ENCODE peak calls at places on chromosomes 4 and X, in six cellular contexts. One of them, this sample, is unnamed.

GRCh38 chrX:68936186-68936585 is 107.4 kb downstream of the EFNB1 start:
- DNase-seq in A549: no peak
- DNase-seq in endothelial cell of umbilical vein: no peak
- DNase-seq in GM12878: no peak
- DNase-seq in K562: no peak
- DNase-seq in HepG2: no peak
- DNase-seq in this sample: no peak

GRCh38 chr4:104129243-104129642 is 365.5 kb downstream of the CXXC4 start:
- DNase-seq in A549: no peak
- DNase-seq in endothelial cell of umbilical vein: no peak
- DNase-seq in GM12878: no peak
- DNase-seq in K562: no peak
- DNase-seq in HepG2: no peak
- DNase-seq in this sample: no peak

GRCh38 chr4:110196871-110197420 is 1.5 kb downstream of the ELOVL6 start:
- DNase-seq in A549: peak
- DNase-seq in endothelial cell of umbilical vein: peak
- DNase-seq in GM12878: no peak
- DNase-seq in K562: no peak
- DNase-seq in HepG2: no peak
- DNase-seq in this sample: peak

GRCh38 chrX:126456136-126456535 is 96.5 kb downstream of the DCAF12L1 start:
- DNase-seq in A549: no peak
- DNase-seq in endothelial cell of umbilical vein: no peak
- DNase-seq in GM12878: no peak
- DNase-seq in K562: no peak
- DNase-seq in HepG2: no peak
- DNase-seq in this sample: no peak

GRCh38 chr4:2788532-2789103 is 4.3 kb upstream of the SH3BP2 start:
- DNase-seq in A549: no peak
- DNase-seq in endothelial cell of umbilical vein: no peak
- DNase-seq in GM12878: no peak
- DNase-seq in K562: peak
- DNase-seq in HepG2: no peak
- DNase-seq in this sample: peak

GRCh38 chr4:24842356-24842755 is 47.0 kb downstream of the SOD3 start:
- DNase-seq in A549: no peak
- DNase-seq in endothelial cell of umbilical vein: peak
- DNase-seq in GM12878: no peak
- DNase-seq in K562: no peak
- DNase-seq in HepG2: no peak
- DNase-seq in this sample: no peak

GRCh38 chrX:2677764-2678163 is 13.3 kb upstream of the CD99 start:
- DNase-seq in A549: peak
- DNase-seq in endothelial cell of umbilical vein: peak
- DNase-seq in GM12878: no peak
- DNase-seq in K562: peak
- DNase-seq in HepG2: no peak
- DNase-seq in this sample: peak

GRCh38 chr4:40980318-40980883 is 230.6 kb downstream of the NSUN7 start:
- DNase-seq in A549: no peak
- DNase-seq in endothelial cell of umbilical vein: peak
- DNase-seq in GM12878: no peak
- DNase-seq in K562: no peak
- DNase-seq in HepG2: peak
- DNase-seq in this sample: peak

GRCh38 chrX:132958086-132958703 is at the start of gene HS6ST2:
- DNase-seq in A549: no peak
- DNase-seq in endothelial cell of umbilical vein: peak
- DNase-seq in GM12878: no peak
- DNase-seq in K562: no peak
- DNase-seq in HepG2: no peak
- DNase-seq in this sample: no peak

GRCh38 chr4:25703731-25704388 is 48.2 kb downstream of the SLC34A2 start:
- DNase-seq in A549: no peak
- DNase-seq in endothelial cell of umbilical vein: no peak
- DNase-seq in GM12878: no peak
- DNase-seq in K562: no peak
- DNase-seq in HepG2: no peak
- DNase-seq in this sample: no peak

GRCh38 chr4:6332042-6332668 is 62.5 kb downstream of the WFS1 start:
- DNase-seq in A549: no peak
- DNase-seq in endothelial cell of umbilical vein: peak
- DNase-seq in GM12878: no peak
- DNase-seq in K562: peak
- DNase-seq in HepG2: no peak
- DNase-seq in this sample: peak

GRCh38 chrX:153903991-153904957 is at the start of gene AVPR2:
- DNase-seq in A549: no peak
- DNase-seq in endothelial cell of umbilical vein: no peak
- DNase-seq in GM12878: no peak
- DNase-seq in K562: peak
- DNase-seq in HepG2: no peak
- DNase-seq in this sample: peak

GRCh38 chrX:109472939-109473713 is 8.8 kb downstream of the GUCY2F start:
- DNase-seq in A549: peak
- DNase-seq in endothelial cell of umbilical vein: peak
- DNase-seq in GM12878: no peak
- DNase-seq in K562: no peak
- DNase-seq in HepG2: peak
- DNase-seq in this sample: peak

GRCh38 chr4:142595222-142595871 is 250.8 kb downstream of the INPP4B start:
- DNase-seq in A549: no peak
- DNase-seq in endothelial cell of umbilical vein: no peak
- DNase-seq in GM12878: no peak
- DNase-seq in K562: no peak
- DNase-seq in HepG2: no peak
- DNase-seq in this sample: no peak

GRCh38 chr4:126697748-126698147 is 935.0 kb upstream of the INTU start:
- DNase-seq in A549: no peak
- DNase-seq in endothelial cell of umbilical vein: peak
- DNase-seq in GM12878: no peak
- DNase-seq in K562: no peak
- DNase-seq in HepG2: no peak
- DNase-seq in this sample: no peak

GRCh38 chr4:147425019-147425418 is 55.9 kb upstream of the EDNRA start:
- DNase-seq in A549: no peak
- DNase-seq in endothelial cell of umbilical vein: no peak
- DNase-seq in GM12878: no peak
- DNase-seq in K562: no peak
- DNase-seq in HepG2: no peak
- DNase-seq in this sample: no peak

GRCh38 chr4:99723555-99724450 is 66.2 kb upstream of the C4orf54 start:
- DNase-seq in A549: peak
- DNase-seq in endothelial cell of umbilical vein: peak
- DNase-seq in GM12878: no peak
- DNase-seq in K562: peak
- DNase-seq in HepG2: peak
- DNase-seq in this sample: peak

GRCh38 chrX:94361241-94361640 is 687.2 kb downstream of the FAM133A start:
- DNase-seq in A549: no peak
- DNase-seq in endothelial cell of umbilical vein: no peak
- DNase-seq in GM12878: no peak
- DNase-seq in K562: no peak
- DNase-seq in HepG2: no peak
- DNase-seq in this sample: no peak

GRCh38 chr4:8768357-8768999 is 103.2 kb downstream of the HMX1 start:
- DNase-seq in A549: no peak
- DNase-seq in endothelial cell of umbilical vein: no peak
- DNase-seq in GM12878: no peak
- DNase-seq in K562: no peak
- DNase-seq in HepG2: no peak
- DNase-seq in this sample: no peak

GRCh38 chrX:20352935-20353336 is 86.2 kb upstream of the RPS6KA3 start:
- DNase-seq in A549: no peak
- DNase-seq in endothelial cell of umbilical vein: no peak
- DNase-seq in GM12878: peak
- DNase-seq in K562: no peak
- DNase-seq in HepG2: no peak
- DNase-seq in this sample: no peak

GRCh38 chr4:40264995-40265909 is 68.4 kb downstream of the RHOH start:
- DNase-seq in A549: no peak
- DNase-seq in endothelial cell of umbilical vein: no peak
- DNase-seq in GM12878: no peak
- DNase-seq in K562: peak
- DNase-seq in HepG2: no peak
- DNase-seq in this sample: peak

GRCh38 chrX:41373989-41374606 is 40.1 kb downstream of the DDX3X start:
- DNase-seq in A549: no peak
- DNase-seq in endothelial cell of umbilical vein: no peak
- DNase-seq in GM12878: no peak
- DNase-seq in K562: no peak
- DNase-seq in HepG2: no peak
- DNase-seq in this sample: no peak

GRCh38 chrX:144275403-144275802 is 391.5 kb downstream of the UBE2NL start:
- DNase-seq in A549: no peak
- DNase-seq in endothelial cell of umbilical vein: no peak
- DNase-seq in GM12878: no peak
- DNase-seq in K562: no peak
- DNase-seq in HepG2: no peak
- DNase-seq in this sample: no peak

GRCh38 chr4:148026022-148026421 is 294.1 kb downstream of the ARHGAP10 start:
- DNase-seq in A549: no peak
- DNase-seq in endothelial cell of umbilical vein: no peak
- DNase-seq in GM12878: no peak
- DNase-seq in K562: no peak
- DNase-seq in HepG2: no peak
- DNase-seq in this sample: no peak

GRCh38 chr4:76341063-76341462 is 34.5 kb downstream of the STBD1 start:
- DNase-seq in A549: no peak
- DNase-seq in endothelial cell of umbilical vein: no peak
- DNase-seq in GM12878: no peak
- DNase-seq in K562: peak
- DNase-seq in HepG2: no peak
- DNase-seq in this sample: peak

GRCh38 chr4:77158487-77158861 is 1.5 kb downstream of the CCNG2 start:
- DNase-seq in A549: no peak
- DNase-seq in endothelial cell of umbilical vein: no peak
- DNase-seq in GM12878: no peak
- DNase-seq in K562: peak
- DNase-seq in HepG2: no peak
- DNase-seq in this sample: no peak

GRCh38 chrX:131709553-131709952 is 165.7 kb downstream of the OR13H1 start:
- DNase-seq in A549: no peak
- DNase-seq in endothelial cell of umbilical vein: no peak
- DNase-seq in GM12878: no peak
- DNase-seq in K562: no peak
- DNase-seq in HepG2: no peak
- DNase-seq in this sample: no peak

GRCh38 chrX:131703646-131704045 is 159.8 kb downstream of the OR13H1 start:
- DNase-seq in A549: peak
- DNase-seq in endothelial cell of umbilical vein: no peak
- DNase-seq in GM12878: no peak
- DNase-seq in K562: no peak
- DNase-seq in HepG2: no peak
- DNase-seq in this sample: no peak

DNA sequence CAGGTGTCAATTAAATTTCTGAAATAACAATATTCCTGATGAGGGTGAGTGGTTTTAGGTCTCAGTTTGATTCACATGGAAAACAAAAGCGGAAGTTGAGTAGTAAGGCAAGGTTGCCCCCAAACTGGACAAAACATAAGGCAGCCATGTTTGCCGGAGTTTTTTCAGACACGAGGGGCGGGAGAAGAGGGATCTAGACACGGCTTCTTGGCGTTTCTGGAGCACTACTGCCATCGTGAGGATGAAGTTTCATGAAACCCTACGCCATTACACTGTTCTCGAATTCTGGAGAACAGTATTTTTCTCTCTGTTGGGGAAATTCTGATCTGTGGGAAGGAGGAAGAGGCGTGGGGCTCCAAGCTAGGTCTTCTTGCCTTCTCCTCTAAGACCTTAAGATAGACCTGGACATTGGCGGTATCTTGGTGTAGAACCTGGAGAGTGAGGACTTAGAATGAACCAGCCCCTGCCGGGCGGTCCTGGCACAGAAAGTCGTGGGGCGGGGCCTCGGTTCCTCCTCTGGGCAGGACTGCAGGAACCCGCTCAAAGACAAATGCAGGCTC is 160.3 kb downstream of the OR13H1 start:
- DNase-seq in A549: peak
- DNase-seq in endothelial cell of umbilical vein: no peak
- DNase-seq in GM12878: peak
- DNase-seq in K562: no peak
- DNase-seq in HepG2: no peak
- DNase-seq in this sample: no peak
- TF ChIP-seq CTCF in A549: peak
- TF ChIP-seq CTCF in endothelial cell of umbilical vein: no peak
- TF ChIP-seq CTCF in GM12878: peak
- TF ChIP-seq CTCF in K562: no peak
- TF ChIP-seq CTCF in HepG2: no peak
- TF ChIP-seq CTCF in this sample: no peak

GRCh38 chr4:122229857-122230256 is 77.7 kb downstream of the BLTP1 start:
- DNase-seq in A549: no peak
- DNase-seq in endothelial cell of umbilical vein: no peak
- DNase-seq in GM12878: no peak
- DNase-seq in K562: no peak
- DNase-seq in HepG2: no peak
- DNase-seq in this sample: no peak
- TF ChIP-seq MYC in A549: no peak
- TF ChIP-seq MYC in endothelial cell of umbilical vein: no peak
- TF ChIP-seq MYC in GM12878: no peak
- TF ChIP-seq MYC in K562: no peak
- TF ChIP-seq MYC in HepG2: no peak
- TF ChIP-seq MYC in this sample: no peak

GRCh38 chr4:152851226-152851625 is 71.5 kb downstream of the ARFIP1 start:
- DNase-seq in A549: no peak
- DNase-seq in endothelial cell of umbilical vein: no peak
- DNase-seq in GM12878: no peak
- DNase-seq in K562: no peak
- DNase-seq in HepG2: no peak
- DNase-seq in this sample: no peak
- TF ChIP-seq CTCF in A549: no peak
- TF ChIP-seq CTCF in endothelial cell of umbilical vein: no peak
- TF ChIP-seq CTCF in GM12878: no peak
- TF ChIP-seq CTCF in K562: no peak
- TF ChIP-seq CTCF in HepG2: no peak
- TF ChIP-seq CTCF in this sample: no peak

GRCh38 chrX:103556941-103557340 is 28.4 kb upstream of the TCEAL4 start:
- DNase-seq in A549: no peak
- DNase-seq in endothelial cell of umbilical vein: no peak
- DNase-seq in GM12878: no peak
- DNase-seq in K562: no peak
- DNase-seq in HepG2: peak
- DNase-seq in this sample: no peak
- TF ChIP-seq MYC in A549: no peak
- TF ChIP-seq MYC in endothelial cell of umbilical vein: no peak
- TF ChIP-seq MYC in GM12878: no peak
- TF ChIP-seq MYC in K562: no peak
- TF ChIP-seq MYC in HepG2: no peak
- TF ChIP-seq MYC in this sample: no peak

GRCh38 chr4:122759639-122760310 is 27.3 kb downstream of the BBS12 start:
- DNase-seq in A549: no peak
- DNase-seq in endothelial cell of umbilical vein: no peak
- DNase-seq in GM12878: no peak
- DNase-seq in K562: no peak
- DNase-seq in HepG2: no peak
- DNase-seq in this sample: no peak
- TF ChIP-seq CTCF in A549: peak
- TF ChIP-seq CTCF in endothelial cell of umbilical vein: peak
- TF ChIP-seq CTCF in GM12878: peak
- TF ChIP-seq CTCF in K562: peak
- TF ChIP-seq CTCF in HepG2: no peak
- TF ChIP-seq CTCF in this sample: no peak

This sample was measured in NB4.